ENCODE peak calls at places on chromosomes 6 and 20, in six cellular contexts. One of them, this sample, is unnamed.
A peak's percentile ranks its signal among the peaks of the same experiment; 100 is the strongest.

GRCh38 chr20:42788707-42789106 is 401.0 kb downstream of the PTPRT start:
- DNase-seq in substantia nigra: no peak
- DNase-seq in mucosa of descending colon: no peak
- DNase-seq in DMS79: no peak
- DNase-seq in H4: no peak
- DNase-seq in type B pancreatic cell: no peak
- DNase-seq in this sample: no peak

GRCh38 chr6:166957805-166958076 is 1.4 kb upstream of the RNASET2 start:
- DNase-seq in DMS79: no peak
- DNase-seq in type B pancreatic cell: no peak
- DNase-seq in substantia nigra: no peak
- DNase-seq in mucosa of descending colon: peak; percentile 24
- DNase-seq in H4: no peak
- DNase-seq in this sample: no peak

GRCh38 chr20:2585811-2586210 is 49.4 kb downstream of the TMC2 start:
- DNase-seq in H4: no peak
- DNase-seq in substantia nigra: no peak
- DNase-seq in mucosa of descending colon: no peak
- DNase-seq in DMS79: no peak
- DNase-seq in type B pancreatic cell: no peak
- DNase-seq in this sample: no peak

GRCh38 chr6:31822038-31822821 is 5.3 kb upstream of the HSPA1B start:
- DNase-seq in H4: peak; percentile 93
- DNase-seq in type B pancreatic cell: no peak
- DNase-seq in substantia nigra: peak; percentile 57
- DNase-seq in DMS79: no peak
- DNase-seq in mucosa of descending colon: peak; percentile 89
- DNase-seq in this sample: peak; percentile 93

GRCh38 chr20:41052742-41053419 is 24.3 kb downstream of the TOP1 start:
- DNase-seq in H4: no peak
- DNase-seq in substantia nigra: no peak
- DNase-seq in mucosa of descending colon: peak; percentile 59
- DNase-seq in type B pancreatic cell: no peak
- DNase-seq in DMS79: no peak
- DNase-seq in this sample: no peak

GRCh38 chr6:10221186-10221585 is 193.7 kb downstream of the TFAP2A start:
- DNase-seq in mucosa of descending colon: no peak
- DNase-seq in H4: no peak
- DNase-seq in type B pancreatic cell: no peak
- DNase-seq in substantia nigra: no peak
- DNase-seq in DMS79: no peak
- DNase-seq in this sample: no peak

GRCh38 chr20:10856237-10856636 is 182.4 kb upstream of the JAG1 start:
- DNase-seq in type B pancreatic cell: no peak
- DNase-seq in H4: no peak
- DNase-seq in DMS79: no peak
- DNase-seq in substantia nigra: no peak
- DNase-seq in mucosa of descending colon: peak; percentile 59
- DNase-seq in this sample: peak; percentile 68

GRCh38 chr6:136524936-136525413 is 25.2 kb downstream of the MAP7 start:
- DNase-seq in DMS79: no peak
- DNase-seq in substantia nigra: no peak
- DNase-seq in mucosa of descending colon: no peak
- DNase-seq in H4: no peak
- DNase-seq in type B pancreatic cell: no peak
- DNase-seq in this sample: no peak

GRCh38 chr20:34583524-34583923 is 25.0 kb downstream of the MAP1LC3A start:
- DNase-seq in DMS79: no peak
- DNase-seq in substantia nigra: no peak
- DNase-seq in mucosa of descending colon: no peak
- DNase-seq in type B pancreatic cell: no peak
- DNase-seq in H4: no peak
- DNase-seq in this sample: no peak

GRCh38 chr6:112296694-112297093 is 42.3 kb upstream of the LAMA4 start:
- DNase-seq in H4: no peak
- DNase-seq in DMS79: no peak
- DNase-seq in type B pancreatic cell: no peak
- DNase-seq in mucosa of descending colon: no peak
- DNase-seq in substantia nigra: no peak
- DNase-seq in this sample: no peak

GRCh38 chr6:19279137-19279747 is 557.9 kb upstream of the ID4 start:
- DNase-seq in mucosa of descending colon: no peak
- DNase-seq in DMS79: no peak
- DNase-seq in type B pancreatic cell: no peak
- DNase-seq in substantia nigra: no peak
- DNase-seq in H4: no peak
- DNase-seq in this sample: no peak

GRCh38 chr6:18135171-18135570 is 12.7 kb upstream of the NHLRC1 start:
- DNase-seq in DMS79: no peak
- DNase-seq in type B pancreatic cell: no peak
- DNase-seq in H4: no peak
- DNase-seq in mucosa of descending colon: no peak
- DNase-seq in substantia nigra: no peak
- DNase-seq in this sample: no peak

GRCh38 chr6:75932067-75932466 is 140.4 kb downstream of the IMPG1 start:
- DNase-seq in H4: no peak
- DNase-seq in type B pancreatic cell: no peak
- DNase-seq in DMS79: no peak
- DNase-seq in mucosa of descending colon: peak; percentile 18
- DNase-seq in substantia nigra: peak; percentile 7
- DNase-seq in this sample: no peak

GRCh38 chr6:45200510-45200909 is 127.6 kb upstream of the RUNX2 start:
- DNase-seq in H4: no peak
- DNase-seq in mucosa of descending colon: no peak
- DNase-seq in type B pancreatic cell: no peak
- DNase-seq in substantia nigra: no peak
- DNase-seq in DMS79: no peak
- DNase-seq in this sample: no peak

GRCh38 chr20:11935754-11936551 is 18.3 kb downstream of the BTBD3 start:
- DNase-seq in mucosa of descending colon: no peak
- DNase-seq in substantia nigra: no peak
- DNase-seq in DMS79: no peak
- DNase-seq in type B pancreatic cell: no peak
- DNase-seq in H4: no peak
- DNase-seq in this sample: no peak

GRCh38 chr20:46953596-46953995 is 59.0 kb downstream of the EYA2 start:
- DNase-seq in type B pancreatic cell: no peak
- DNase-seq in H4: no peak
- DNase-seq in mucosa of descending colon: no peak
- DNase-seq in DMS79: no peak
- DNase-seq in substantia nigra: no peak
- DNase-seq in this sample: no peak

GRCh38 chr20:1427457-1428054 is 34.7 kb upstream of the FKBP1A start:
- DNase-seq in substantia nigra: no peak
- DNase-seq in type B pancreatic cell: no peak
- DNase-seq in mucosa of descending colon: no peak
- DNase-seq in H4: peak; percentile 58
- DNase-seq in DMS79: peak; percentile 91
- DNase-seq in this sample: no peak

GRCh38 chr6:57421503-57421902 is 104.1 kb downstream of the PRIM2 start:
- DNase-seq in DMS79: no peak
- DNase-seq in type B pancreatic cell: no peak
- DNase-seq in H4: no peak
- DNase-seq in substantia nigra: no peak
- DNase-seq in mucosa of descending colon: no peak
- DNase-seq in this sample: no peak

GRCh38 chr6:68082086-68082485 is 553.0 kb upstream of the ADGRB3 start:
- DNase-seq in substantia nigra: no peak
- DNase-seq in type B pancreatic cell: no peak
- DNase-seq in H4: peak; percentile 18
- DNase-seq in DMS79: no peak
- DNase-seq in mucosa of descending colon: no peak
- DNase-seq in this sample: no peak

GRCh38 chr6:31125586-31126363 is 5.5 kb upstream of the CDSN start:
- DNase-seq in mucosa of descending colon: no peak
- DNase-seq in substantia nigra: no peak
- DNase-seq in type B pancreatic cell: no peak
- DNase-seq in H4: no peak
- DNase-seq in DMS79: no peak
- DNase-seq in this sample: no peak

GRCh38 chr20:63333241-63333836 is 27.8 kb downstream of the CHRNA4 start:
- DNase-seq in DMS79: no peak
- DNase-seq in substantia nigra: no peak
- DNase-seq in H4: no peak
- DNase-seq in type B pancreatic cell: no peak
- DNase-seq in mucosa of descending colon: no peak
- DNase-seq in this sample: no peak

GRCh38 chr20:46837083-46837482 is 57.6 kb upstream of the EYA2 start:
- DNase-seq in H4: no peak
- DNase-seq in DMS79: no peak
- DNase-seq in substantia nigra: no peak
- DNase-seq in mucosa of descending colon: no peak
- DNase-seq in type B pancreatic cell: no peak
- DNase-seq in this sample: no peak

GRCh38 chr20:25389858-25390537 is 637 bp downstream of the ABHD12 start:
- DNase-seq in mucosa of descending colon: peak; percentile 44
- DNase-seq in substantia nigra: peak; percentile 35
- DNase-seq in DMS79: no peak
- DNase-seq in type B pancreatic cell: peak; percentile 75
- DNase-seq in H4: no peak
- DNase-seq in this sample: no peak

GRCh38 chr20:9610665-9611064 is 96.3 kb downstream of the LAMP5 start:
- DNase-seq in H4: no peak
- DNase-seq in mucosa of descending colon: no peak
- DNase-seq in type B pancreatic cell: no peak
- DNase-seq in substantia nigra: no peak
- DNase-seq in DMS79: no peak
- DNase-seq in this sample: no peak

GRCh38 chr20:58988565-58988882 is 7.5 kb downstream of the NELFCD start:
- DNase-seq in mucosa of descending colon: no peak
- DNase-seq in type B pancreatic cell: peak; percentile 36
- DNase-seq in H4: no peak
- DNase-seq in substantia nigra: no peak
- DNase-seq in DMS79: no peak
- DNase-seq in this sample: no peak

GRCh38 chr6:170296423-170296745 is 5.5 kb upstream of the DLL1 start:
- DNase-seq in mucosa of descending colon: no peak
- DNase-seq in type B pancreatic cell: no peak
- DNase-seq in DMS79: no peak
- DNase-seq in substantia nigra: no peak
- DNase-seq in H4: no peak
- DNase-seq in this sample: no peak

GRCh38 chr20:49367113-49367512 is 89.3 kb upstream of the ZNFX1 start:
- DNase-seq in substantia nigra: no peak
- DNase-seq in DMS79: no peak
- DNase-seq in type B pancreatic cell: no peak
- DNase-seq in H4: no peak
- DNase-seq in mucosa of descending colon: no peak
- DNase-seq in this sample: no peak

GRCh38 chr6:21883929-21884328 is 290.4 kb downstream of the SOX4 start:
- DNase-seq in DMS79: no peak
- DNase-seq in H4: no peak
- DNase-seq in mucosa of descending colon: no peak
- DNase-seq in substantia nigra: no peak
- DNase-seq in type B pancreatic cell: no peak
- DNase-seq in this sample: no peak

GRCh38 chr20:371755-372542 is 8.6 kb upstream of the TRIB3 start:
- DNase-seq in substantia nigra: no peak
- DNase-seq in H4: peak; percentile 98
- DNase-seq in type B pancreatic cell: no peak
- DNase-seq in mucosa of descending colon: peak; percentile 21
- DNase-seq in DMS79: no peak
- DNase-seq in this sample: peak; percentile 52

GRCh38 chr20:41412324-41412723 is 45.7 kb upstream of the EMILIN3 start:
- DNase-seq in type B pancreatic cell: no peak
- DNase-seq in substantia nigra: no peak
- DNase-seq in H4: no peak
- DNase-seq in mucosa of descending colon: no peak
- DNase-seq in DMS79: no peak
- DNase-seq in this sample: no peak

GRCh38 chr6:166588691-166589333 is 2.3 kb upstream of the RAMACL start:
- DNase-seq in DMS79: no peak
- DNase-seq in type B pancreatic cell: no peak
- DNase-seq in H4: no peak
- DNase-seq in mucosa of descending colon: no peak
- DNase-seq in substantia nigra: no peak
- DNase-seq in this sample: no peak

GRCh38 chr6:36285187-36285612 is 15.3 kb downstream of the PNPLA1 start:
- DNase-seq in type B pancreatic cell: no peak
- DNase-seq in H4: no peak
- DNase-seq in DMS79: no peak
- DNase-seq in mucosa of descending colon: no peak
- DNase-seq in substantia nigra: no peak
- DNase-seq in this sample: no peak